ENCODE peak calls at places on chromosomes 16 and 17, in five cellular contexts. A, W, V, T and Q are unnamed samples.

GRCh38 chr17:14144513-14144912 is 75.2 kb downstream of the COX10 start:
- DNase-seq in A (no peak), W (peak), V (no peak), T (no peak), Q (no peak)

GRCh38 chr16:1839554-1839953 is 12.5 kb downstream of the FAHD1 start:
- DNase-seq in A (no peak), W (peak), V (no peak), T (no peak), Q (no peak)

GRCh38 chr17:10295728-10296343 is 77.0 kb downstream of the MYH13 start:
- DNase-seq in A (no peak), W (peak), V (peak), T (peak), Q (peak)

GRCh38 chr16:13342675-13343074 is 441.3 kb downstream of the SHISA9 start:
- DNase-seq in A (no peak), W (no peak), V (no peak), T (no peak), Q (peak)

GRCh38 chr16:66414891-66415290 is 12.2 kb upstream of the BEAN1 start:
- DNase-seq in A (no peak), W (no peak), V (peak), T (no peak), Q (no peak)

GRCh38 chr16:49826515-49826914 is 29.4 kb downstream of the ZNF423 start:
- DNase-seq in A (no peak), W (no peak), V (no peak), T (no peak), Q (no peak)

GRCh38 chr17:35498429-35499178 is 38.9 kb downstream of the SLFN12L start:
- DNase-seq in A (no peak), W (no peak), V (no peak), T (no peak), Q (no peak)

GRCh38 chr17:51455931-51456330 is 195.6 kb downstream of the UTP18 start:
- DNase-seq in A (no peak), W (no peak), V (no peak), T (no peak), Q (no peak)

GRCh38 chr16:86949630-86950029 is 367.6 kb downstream of the C16orf95 start:
- DNase-seq in A (no peak), W (no peak), V (no peak), T (no peak), Q (no peak)

GRCh38 chr17:32523827-32524552 is 37.2 kb downstream of the CDK5R1 start:
- DNase-seq in A (no peak), W (no peak), V (no peak), T (no peak), Q (no peak)

GRCh38 chr17:37608369-37609169 is 649 bp downstream of the SYNRG start:
- DNase-seq in A (no peak), W (peak), V (peak), T (no peak), Q (peak)

GRCh38 chr17:35448899-35449227 is 297 bp upstream of the SLFN13 start:
- DNase-seq in A (no peak), W (no peak), V (no peak), T (no peak), Q (no peak)

GRCh38 chr17:3920940-3921852 is 4.9 kb upstream of the P2RX1 start:
- DNase-seq in A (no peak), W (no peak), V (no peak), T (no peak), Q (no peak)

GRCh38 chr17:79747508-79748295 is 17.0 kb downstream of the ENPP7 start:
- DNase-seq in A (no peak), W (no peak), V (no peak), T (no peak), Q (no peak)

GRCh38 chr16:72952404-72953301 is 95.3 kb downstream of the ZFHX3 start:
- DNase-seq in A (peak), W (peak), V (peak), T (no peak), Q (no peak)

GRCh38 chr16:56814537-56815432 is 50.2 kb upstream of the SLC12A3 start:
- DNase-seq in A (no peak), W (no peak), V (no peak), T (no peak), Q (no peak)

GRCh38 chr17:7982666-7983065 is 19.7 kb upstream of the GUCY2D start:
- DNase-seq in A (no peak), W (peak), V (peak), T (no peak), Q (no peak)

GRCh38 chr16:66135376-66135775 is 231.1 kb upstream of the CDH5 start:
- DNase-seq in A (peak), W (no peak), V (no peak), T (peak), Q (no peak)

GRCh38 chr17:5780476-5780875 is 196.2 kb upstream of the NLRP1 start:
- DNase-seq in A (no peak), W (no peak), V (peak), T (no peak), Q (no peak)

DNA sequence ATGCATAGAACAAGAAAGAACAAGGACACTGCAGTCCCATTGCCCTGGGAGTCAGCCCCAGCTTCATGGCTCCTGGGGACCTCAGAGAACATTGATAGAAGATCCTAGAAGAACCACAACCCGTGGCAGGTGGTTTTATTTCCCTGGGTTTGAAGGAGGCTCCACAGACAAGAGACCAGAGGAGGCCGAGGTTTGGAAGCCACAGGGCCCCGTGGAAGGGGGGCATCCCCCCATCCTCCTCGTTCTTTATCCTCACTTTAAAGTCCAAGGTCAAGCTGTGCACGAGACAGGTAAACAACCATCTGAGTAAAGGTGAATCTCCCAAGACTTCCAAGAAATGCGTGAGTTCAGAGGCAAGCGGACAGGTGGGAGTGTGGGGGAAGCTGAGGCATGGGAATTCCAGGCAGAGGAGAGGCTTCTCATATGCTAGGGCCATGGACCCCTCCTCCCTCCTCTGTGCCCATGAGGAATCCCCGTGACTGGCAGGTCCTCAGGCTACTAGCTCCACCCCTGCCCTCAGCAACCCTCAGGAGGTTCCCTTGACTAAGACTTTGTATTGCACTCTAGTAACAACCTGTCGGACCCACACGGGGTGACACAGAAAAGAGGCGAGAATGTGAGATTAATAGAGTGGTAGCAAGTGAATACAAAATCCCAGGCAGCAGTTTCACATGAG is 889 bp upstream of the SULT1A1 start:
- DNase-seq in A (no peak), W (no peak), V (no peak), T (no peak), Q (no peak)
- H3K4me3 ChIP-seq in A (no peak), W (no peak), V (no peak), T (no peak), Q (no peak)

GRCh38 chr17:40314557-40314953 is 5.6 kb downstream of the RARA start:
- DNase-seq in A (no peak), W (peak), V (peak), T (peak), Q (peak)

GRCh38 chr17:40317345-40317873 is 8.4 kb downstream of the RARA start:
- DNase-seq in A (no peak), W (peak), V (peak), T (peak), Q (no peak)

GRCh38 chr17:40316571-40317344 is 7.8 kb downstream of the RARA start:
- DNase-seq in A (no peak), W (peak), V (peak), T (peak), Q (no peak)

GRCh38 chr17:40315206-40315605 is 6.2 kb downstream of the RARA start:
- DNase-seq in A (no peak), W (no peak), V (no peak), T (peak), Q (no peak)

DNA sequence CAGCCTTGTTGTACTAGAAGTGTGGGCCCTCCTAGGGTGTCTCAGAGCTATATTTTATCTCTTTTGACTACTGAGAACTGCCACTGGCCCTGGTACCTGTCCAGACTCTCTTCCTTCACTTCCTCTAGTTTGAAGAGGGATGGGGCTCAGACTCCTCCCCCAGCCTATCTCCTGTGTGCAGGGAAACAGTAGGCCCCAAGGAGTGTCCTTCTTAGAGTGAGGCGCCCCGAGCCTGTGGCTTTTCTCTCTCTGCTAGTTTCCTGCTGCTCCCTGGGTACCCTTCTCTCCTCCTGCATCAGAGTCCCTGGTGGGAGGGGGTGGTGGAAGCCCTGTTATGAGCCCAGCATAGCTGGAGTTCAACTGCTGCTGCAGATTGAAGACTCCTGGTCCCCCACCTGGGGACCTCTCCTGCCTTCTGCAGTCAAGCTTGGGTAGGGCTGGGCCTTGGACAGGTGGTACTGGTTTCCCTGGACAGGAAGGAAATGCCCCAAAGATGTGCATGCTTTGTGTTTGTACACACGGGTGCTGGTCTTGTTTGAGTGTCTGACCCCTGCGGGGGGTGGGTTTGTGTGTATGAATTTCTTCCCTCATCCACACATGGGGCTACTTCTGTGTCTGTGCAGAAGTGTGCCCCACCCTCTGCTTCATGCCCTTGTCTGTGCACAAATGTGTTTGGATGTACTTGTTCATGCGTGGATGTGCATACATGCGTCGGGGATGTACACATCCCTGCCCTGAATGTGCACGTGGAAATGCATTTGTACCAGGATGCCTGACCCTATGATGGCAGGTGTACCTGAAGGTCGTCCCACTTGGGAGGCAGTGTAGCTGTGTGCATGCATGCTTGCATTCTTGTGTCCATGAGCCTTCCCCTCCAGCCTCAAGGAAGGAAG is 6.9 kb downstream of the RARA start:
- DNase-seq in A (no peak), W (no peak), V (no peak), T (peak), Q (no peak)
- H3K4me3 ChIP-seq in A (no peak), W (no peak), V (peak), T (no peak), Q (no peak)

DNA sequence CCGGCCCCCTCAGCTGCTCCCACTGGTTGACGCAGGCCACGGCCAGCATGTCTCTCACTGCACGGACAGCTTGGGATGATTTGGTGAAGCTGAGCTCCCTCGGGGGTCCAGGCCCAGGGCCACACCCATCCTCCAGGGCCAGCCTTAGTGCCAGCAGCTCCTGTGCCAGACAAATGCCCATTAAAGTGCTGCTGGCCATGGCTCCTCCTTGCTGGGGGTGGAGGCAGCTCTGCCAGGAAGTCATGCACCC is 2.5 kb downstream of the TRIM47 start:
- DNase-seq in A (no peak), W (no peak), V (no peak), T (no peak), Q (no peak)
- H3K4me3 ChIP-seq in A (no peak), W (no peak), V (no peak), T (no peak), Q (peak)

GRCh38 chr17:28086519-28086918 is 44.0 kb downstream of the NLK start:
- DNase-seq in A (no peak), W (no peak), V (peak), T (no peak), Q (no peak)

GRCh38 chr17:28085766-28086165 is 43.3 kb downstream of the NLK start:
- DNase-seq in A (no peak), W (no peak), V (no peak), T (no peak), Q (no peak)

GRCh38 chr17:28092109-28092508 is 49.6 kb downstream of the NLK start:
- DNase-seq in A (no peak), W (no peak), V (no peak), T (no peak), Q (no peak)

GRCh38 chr17:28090551-28090950 is 48.1 kb downstream of the NLK start:
- DNase-seq in A (no peak), W (no peak), V (no peak), T (no peak), Q (no peak)

GRCh38 chr17:28087743-28088142 is 45.3 kb downstream of the NLK start:
- DNase-seq in A (no peak), W (no peak), V (no peak), T (no peak), Q (no peak)
- H3K4me3 ChIP-seq in A (no peak), W (no peak), V (no peak), T (no peak), Q (no peak)

GRCh38 chr17:46851029-46851741 is at the start of gene WNT9B:
- DNase-seq in A (no peak), W (no peak), V (no peak), T (no peak), Q (no peak)
- H3K4me3 ChIP-seq in A (peak), W (no peak), V (peak), T (no peak), Q (no peak)

GRCh38 chr17:81285179-81285878 is 9.8 kb downstream of the SLC38A10 start:
- DNase-seq in A (no peak), W (peak), V (peak), T (peak), Q (peak)
- H3K4me3 ChIP-seq in A (no peak), W (no peak), V (peak), T (peak), Q (peak)

DNA sequence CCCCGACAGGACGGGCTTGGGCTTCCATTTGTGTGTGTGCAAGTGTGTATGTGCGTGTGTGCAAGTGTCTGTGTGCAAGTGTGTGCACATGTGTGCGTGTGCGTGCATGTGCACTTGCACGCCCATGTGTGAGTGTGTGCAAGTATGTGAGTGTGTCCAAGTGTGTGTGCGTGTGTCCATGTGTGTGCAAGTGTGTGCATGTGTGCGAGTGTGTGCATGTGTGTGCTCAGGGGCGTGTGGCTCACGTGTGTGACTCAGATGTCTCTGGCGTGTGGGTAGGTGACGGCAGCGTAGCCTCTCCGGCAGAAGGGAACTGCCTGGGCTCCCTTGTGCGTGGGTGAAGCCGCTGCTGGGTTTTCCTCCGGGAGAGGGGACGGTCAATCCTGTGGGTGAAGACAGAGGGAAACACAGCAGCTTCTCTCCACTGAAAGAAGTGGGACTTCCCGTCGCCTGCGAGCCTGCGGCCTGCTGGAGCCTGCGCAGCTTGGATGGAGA is 23.1 kb upstream of the ITGAX start:
- DNase-seq in A (no peak), W (no peak), V (no peak), T (no peak), Q (no peak)
- H3K4me3 ChIP-seq in A (no peak), W (no peak), V (no peak), T (no peak), Q (no peak)